ENCODE peak calls at places on chromosomes 6 and 20, in seven cellular contexts. H, Y, J, U, Z, S and F are unnamed samples.
A peak's percentile ranks its signal among the peaks of the same experiment; 100 is the strongest.

GRCh38 chr6:87244380-87244779 is 78.0 kb upstream of the SMIM8 start:
- DNase-seq in H (no peak), Y (no peak), J (no peak), U (peak; percentile 2), Z (peak; percentile 10), S (no peak), F (no peak)

GRCh38 chr6:74578339-74578738 is 627.5 kb downstream of the COL12A1 start:
- DNase-seq in H (no peak), Y (no peak), J (no peak), U (no peak), Z (peak; percentile 75), S (no peak), F (no peak)

GRCh38 chr6:111543913-111544435 is 61.0 kb upstream of the REV3L start:
- DNase-seq in H (no peak), Y (no peak), J (no peak), U (no peak), Z (no peak), S (no peak), F (no peak)

GRCh38 chr6:167294651-167295494 is 3.8 kb downstream of the UNC93A start:
- DNase-seq in H (no peak), Y (no peak), J (no peak), U (no peak), Z (no peak), S (no peak), F (no peak)

GRCh38 chr6:15088904-15089568 is 156.8 kb upstream of the JARID2 start:
- DNase-seq in H (no peak), Y (peak; percentile 57), J (no peak), U (no peak), Z (no peak), S (no peak), F (no peak)

GRCh38 chr6:32945106-32945761 is 4.4 kb upstream of the HLA-DMB start:
- DNase-seq in H (no peak), Y (no peak), J (no peak), U (no peak), Z (peak; percentile 78), S (no peak), F (no peak)

GRCh38 chr20:34249291-34249690 is 8.1 kb downstream of the ASIP start:
- DNase-seq in H (no peak), Y (no peak), J (no peak), U (no peak), Z (peak; percentile 75), S (no peak), F (no peak)

GRCh38 chr6:53326372-53327016 is 22.3 kb downstream of the ELOVL5 start:
- DNase-seq in H (no peak), Y (no peak), J (peak; percentile 93), U (peak; percentile 99), Z (peak; percentile 89), S (no peak), F (no peak)

GRCh38 chr6:120826253-120826652 is 508.0 kb downstream of the TBC1D32 start:
- DNase-seq in H (peak; percentile 41), Y (peak; percentile 59), J (no peak), U (peak; percentile 61), Z (peak; percentile 1), S (no peak), F (no peak)

GRCh38 chr20:58829531-58829941 is 21.2 kb downstream of the GNAS-AS1 start:
- DNase-seq in H (no peak), Y (no peak), J (no peak), U (peak; percentile 20), Z (no peak), S (no peak), F (no peak)

GRCh38 chr6:148971027-148971927 is 224.4 kb downstream of the UST start:
- DNase-seq in H (no peak), Y (no peak), J (no peak), U (peak; percentile 19), Z (no peak), S (no peak), F (no peak)

GRCh38 chr20:47019106-47019824 is 124.6 kb downstream of the EYA2 start:
- DNase-seq in H (no peak), Y (no peak), J (no peak), U (no peak), Z (peak; percentile 95), S (no peak), F (no peak)

GRCh38 chr6:111113731-111114438 is 26.6 kb downstream of the SLC16A10 start:
- DNase-seq in H (no peak), Y (no peak), J (no peak), U (peak; percentile 19), Z (peak; percentile 62), S (no peak), F (no peak)

GRCh38 chr20:879626-880025 is 36.5 kb downstream of the ANGPT4 start:
- DNase-seq in H (no peak), Y (no peak), J (no peak), U (no peak), Z (no peak), S (no peak), F (no peak)

GRCh38 chr6:22053385-22053997 is 243.3 kb downstream of the PRL start:
- DNase-seq in H (no peak), Y (no peak), J (no peak), U (no peak), Z (no peak), S (no peak), F (no peak)

GRCh38 chr6:82006027-82006738 is 241.4 kb downstream of the IBTK start:
- DNase-seq in H (no peak), Y (no peak), J (no peak), U (peak; percentile 64), Z (peak; percentile 61), S (peak; percentile 14), F (no peak)

GRCh38 chr6:100915876-100916275 is 34.7 kb upstream of the ASCC3 start:
- DNase-seq in H (no peak), Y (no peak), J (no peak), U (no peak), Z (no peak), S (no peak), F (no peak)

GRCh38 chr6:139376604-139377218 is 2.3 kb upstream of the CITED2 start:
- DNase-seq in H (no peak), Y (no peak), J (no peak), U (peak; percentile 70), Z (peak; percentile 68), S (no peak), F (no peak)
- TF ChIP-seq CTCF in H (no peak), Y (no peak), J (peak; percentile 11), U (peak; percentile 47), Z (peak; percentile 13), S (no peak), F (no peak)

DNA sequence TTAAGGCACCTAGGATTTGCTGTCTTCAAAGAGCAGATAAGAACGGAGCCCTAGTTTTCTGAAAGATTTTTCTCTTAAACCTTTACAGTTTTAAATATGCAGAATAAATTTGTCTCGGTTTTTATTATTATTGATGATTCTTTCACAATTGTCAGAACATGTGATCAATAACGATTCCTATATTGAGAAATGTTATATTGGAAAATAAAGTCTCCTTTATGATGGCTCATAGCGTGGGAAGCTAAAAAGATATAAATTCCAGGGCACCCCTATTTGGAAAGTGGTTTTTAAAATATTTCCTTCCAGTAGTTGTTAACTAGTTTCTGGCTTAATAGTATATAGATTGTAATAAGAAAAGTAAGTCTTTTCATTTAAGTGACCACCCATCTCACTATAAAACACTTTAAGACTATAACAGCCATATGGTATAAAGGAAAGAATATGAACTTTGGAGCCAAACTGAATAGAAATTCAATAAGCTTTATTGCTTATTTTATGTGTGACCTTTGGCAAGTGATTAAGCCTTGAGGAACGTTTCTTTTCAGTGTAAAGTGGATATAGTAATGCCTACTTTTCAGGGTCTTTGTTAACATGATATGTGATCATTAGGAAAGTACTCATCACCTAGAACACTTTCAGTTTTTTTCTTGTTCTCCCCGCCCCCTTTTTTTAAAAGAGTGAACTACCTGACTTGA is 369.6 kb downstream of the LAMA2 start:
- DNase-seq in H (no peak), Y (no peak), J (no peak), U (no peak), Z (peak; percentile 57), S (no peak), F (no peak)
- TF ChIP-seq CTCF in H (peak; percentile 2), Y (peak; percentile 11), J (no peak), U (no peak), Z (no peak), S (no peak), F (no peak)

GRCh38 chr6:161200610-161201201 is 73.2 kb downstream of the AGPAT4 start:
- DNase-seq in H (no peak), Y (no peak), J (no peak), U (no peak), Z (no peak), S (no peak), F (no peak)
- TF ChIP-seq CTCF in H (peak; percentile 24), Y (no peak), J (peak; percentile 13), U (no peak), Z (peak; percentile 14), S (no peak), F (no peak)

DNA sequence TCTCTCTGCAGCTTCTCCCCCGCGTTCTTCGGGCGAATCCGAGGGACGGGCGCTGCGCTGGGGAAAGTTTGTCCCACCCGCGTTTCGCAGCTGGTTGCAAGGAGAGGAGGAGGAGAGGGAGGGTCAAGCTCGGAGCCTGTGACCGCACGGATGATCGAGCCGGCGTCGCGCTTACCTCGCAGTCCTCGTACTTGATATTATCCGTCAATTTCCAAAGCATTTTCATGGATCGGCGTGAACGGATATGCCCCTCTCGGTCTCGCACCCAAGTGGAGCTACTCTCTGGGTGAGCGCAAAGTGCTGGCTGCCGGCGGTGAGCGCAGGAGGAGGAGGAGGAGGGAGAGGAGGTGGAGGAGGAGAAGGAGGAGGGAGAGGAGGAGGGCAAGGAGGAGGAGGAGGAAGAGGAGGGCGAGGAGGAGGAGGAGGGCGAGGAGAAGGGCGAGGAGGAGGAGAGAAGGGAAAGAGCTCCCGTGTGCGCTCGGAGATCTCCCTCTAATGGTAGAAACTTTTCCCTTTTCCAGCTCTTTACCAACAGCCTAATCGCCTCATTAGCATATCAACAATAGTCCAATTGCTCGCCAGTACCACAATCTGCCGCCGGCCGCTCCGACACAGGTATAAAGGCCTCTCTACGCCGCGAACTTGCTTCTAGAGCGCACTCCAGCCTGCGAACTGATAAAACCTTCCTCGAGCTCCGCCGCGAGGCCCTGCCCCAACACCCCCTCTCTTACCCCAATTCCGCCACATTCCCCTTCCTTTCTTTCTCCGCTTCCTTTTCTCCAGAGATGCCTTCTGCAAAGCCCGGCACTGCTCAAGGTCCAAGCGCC is at the start of gene TFAP2A:
- DNase-seq in H (no peak), Y (peak; percentile 28), J (no peak), U (peak; percentile 95), Z (no peak), S (no peak), F (no peak)
- TF ChIP-seq CTCF in H (peak; percentile 16), Y (no peak), J (peak; percentile 66), U (peak; percentile 70), Z (peak; percentile 36), S (no peak), F (no peak)

GRCh38 chr6:170292778-170293164 is 1.9 kb upstream of the DLL1 start:
- DNase-seq in H (no peak), Y (no peak), J (no peak), U (peak; percentile 52), Z (peak; percentile 36), S (no peak), F (no peak)
- TF ChIP-seq CTCF in H (no peak), Y (no peak), J (peak; percentile 40), U (peak; percentile 46), Z (peak; percentile 1), S (no peak), F (no peak)